ENCODE peak calls at places on chromosome 22, in nine cellular contexts. G is right lobe of liver; I is CD4-positive, CD25-positive, alpha-beta regulatory T cell; X is lung; Q is OCI-LY7; Z is brain microvascular endothelial cell; A is left ventricle myocardium inferior; T is SJSA1; V is uterus. J is an unnamed sample.

GRCh38 chr22:50118129-50118528 is 28.3 kb downstream of the MOV10L1 start:
- DNase-seq in Q (no peak), I (no peak), A (no peak), T (no peak), Z (no peak), X (no peak), V (no peak), G (no peak), J (no peak)

GRCh38 chr22:17921871-17922821 is 102.2 kb downstream of the MICAL3 start:
- DNase-seq in G (peak; percentile 64), Z (no peak), V (no peak), A (peak; percentile 54), Q (no peak), T (no peak), I (no peak), X (no peak), J (peak; percentile 94)

GRCh38 chr22:17079572-17079971 is 5.2 kb upstream of the IL17RA start:
- DNase-seq in Z (no peak), G (no peak), A (no peak), V (no peak), X (no peak), Q (no peak), I (no peak), T (no peak), J (no peak)

GRCh38 chr22:19375435-19375834 is 56.1 kb downstream of the HIRA start:
- DNase-seq in G (no peak), T (no peak), X (no peak), I (no peak), V (no peak), Q (no peak), A (no peak), Z (no peak), J (no peak)

GRCh38 chr22:25054943-25055511 is 102.5 kb downstream of the KIAA1671 start:
- DNase-seq in T (no peak), X (no peak), V (no peak), G (no peak), Z (no peak), Q (no peak), I (no peak), A (no peak), J (no peak)

GRCh38 chr22:35684270-35684700 is 33.4 kb upstream of the APOL5 start:
- DNase-seq in X (no peak), Z (peak; percentile 60), I (no peak), Q (peak; percentile 49), A (no peak), T (no peak), G (no peak), V (no peak), J (peak; percentile 24)

GRCh38 chr22:22702159-22702873 is 57.9 kb downstream of the GGTLC2 start:
- DNase-seq in G (no peak), Z (no peak), A (no peak), T (no peak), I (no peak), Q (peak; percentile 59), X (no peak), V (no peak), J (peak; percentile 51)

GRCh38 chr22:29658171-29658570 is 54.7 kb downstream of the NF2 start:
- DNase-seq in A (no peak), Q (no peak), X (no peak), Z (no peak), I (no peak), G (no peak), T (no peak), V (no peak), J (no peak)

GRCh38 chr22:25702046-25702445 is 39.9 kb upstream of the MYO18B start:
- DNase-seq in Z (no peak), G (no peak), A (no peak), V (no peak), Q (peak; percentile 30), X (no peak), T (peak; percentile 13), I (peak; percentile 20), J (no peak)

GRCh38 chr22:50696251-50696798 is 23.7 kb downstream of the SHANK3 start:
- DNase-seq in G (peak; percentile 19), Z (no peak), X (no peak), Q (no peak), A (peak; percentile 12), T (no peak), V (no peak), I (no peak), J (no peak)

GRCh38 chr22:30747493-30747892 is 52.8 kb downstream of the OSBP2 start:
- DNase-seq in X (no peak), I (no peak), Z (no peak), G (no peak), A (no peak), Q (no peak), V (no peak), T (no peak), J (peak; percentile 41)

GRCh38 chr22:44914026-44914721 is 95.6 kb downstream of the PHF21B start:
- DNase-seq in Q (no peak), X (no peak), G (no peak), Z (no peak), I (no peak), T (no peak), V (no peak), A (peak; percentile 9), J (peak; percentile 34)

GRCh38 chr22:47563406-47564157 is 801.1 kb downstream of the TBC1D22A start:
- DNase-seq in I (no peak), X (no peak), A (no peak), V (no peak), G (no peak), Z (no peak), Q (no peak), T (no peak), J (no peak)

GRCh38 chr22:24137595-24137994 is 43.7 kb upstream of the SUSD2 start:
- DNase-seq in X (no peak), Z (peak; percentile 41), G (no peak), A (no peak), V (no peak), T (no peak), I (no peak), Q (no peak), J (no peak)

GRCh38 chr22:32646476-32646875 is 155.0 kb upstream of the TIMP3 start:
- DNase-seq in X (no peak), A (no peak), Z (no peak), T (no peak), I (no peak), G (no peak), V (no peak), Q (no peak), J (no peak)

GRCh38 chr22:29587938-29588699 is 7.2 kb upstream of the NIPSNAP1 start:
- DNase-seq in X (no peak), I (no peak), Q (no peak), T (peak; percentile 27), A (no peak), G (no peak), Z (peak; percentile 74), V (no peak), J (no peak)

DNA sequence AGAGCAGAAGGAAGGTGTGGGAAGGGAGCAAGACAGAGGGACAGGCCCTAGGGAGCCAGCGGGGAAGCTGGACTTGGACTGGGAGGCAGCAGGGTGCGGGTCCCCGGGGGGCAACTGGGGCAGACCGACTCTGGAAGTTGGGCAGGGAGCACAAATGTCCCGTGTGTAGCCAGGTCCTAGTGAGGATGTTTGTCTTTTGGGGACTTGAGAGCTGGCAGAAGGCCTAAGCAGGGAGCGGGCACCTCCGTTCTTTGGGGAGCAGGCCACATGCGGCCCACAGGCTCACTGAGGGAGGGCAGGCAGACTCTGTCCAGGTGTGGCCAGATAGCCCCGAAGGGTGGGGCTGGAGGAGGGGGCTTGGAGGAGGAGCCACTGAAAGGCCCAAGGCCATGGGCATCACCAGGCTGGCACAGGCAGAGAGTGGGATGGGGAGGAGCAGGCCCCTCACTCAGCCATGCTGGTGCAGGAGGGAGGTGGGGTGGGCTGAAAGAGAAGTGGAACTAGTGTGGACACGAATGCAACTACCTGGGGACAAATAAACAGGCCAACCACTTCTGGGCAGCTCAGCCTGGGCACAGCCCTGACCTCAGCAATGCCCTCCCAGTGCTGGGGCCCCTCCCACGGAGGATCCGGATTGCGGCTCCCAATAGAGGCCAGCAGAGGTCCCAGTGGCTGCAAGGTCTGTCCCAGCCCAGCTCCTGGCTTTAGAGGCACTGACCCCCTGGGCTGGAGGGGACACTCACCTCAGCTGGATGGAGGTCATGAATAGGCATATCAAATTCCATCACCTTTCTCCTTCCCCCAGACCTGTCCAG is 1.3 kb upstream of the SCARF2 start:
- DNase-seq in Q (no peak), V (no peak), X (no peak), G (no peak), Z (no peak), T (peak; percentile 39), A (no peak), I (no peak), J (peak; percentile 90)
- H3K4me3 ChIP-seq in Q (no peak overlapping the region), V (peak overlapping the region; percentile 77), X (no peak overlapping the region), G (no peak overlapping the region), Z (no peak overlapping the region), T (peak overlapping the region; percentile 88), A (peak overlapping the region; percentile 81), I (no peak overlapping the region), J (no peak overlapping the region)

DNA sequence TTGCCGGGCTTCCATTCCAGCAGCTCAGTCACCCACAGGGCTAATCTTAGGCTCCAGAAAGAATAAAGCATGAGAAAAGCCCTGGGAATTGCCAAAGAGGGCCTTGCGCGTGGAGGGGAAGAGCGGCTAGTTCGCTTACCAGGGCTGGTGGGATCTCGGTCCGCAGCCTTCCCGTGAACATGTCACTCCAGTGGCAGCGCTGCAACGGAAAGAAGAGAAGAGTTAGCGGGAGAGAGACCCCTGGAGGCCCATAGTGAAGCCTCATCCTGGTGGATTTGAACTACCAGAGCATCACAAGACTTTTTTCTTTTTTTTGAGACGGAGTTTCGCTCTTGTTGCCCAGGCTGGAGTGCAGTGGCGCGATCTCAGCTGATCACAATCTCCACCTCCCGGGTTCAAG is 18.0 kb downstream of the RANGAP1 start:
- DNase-seq in Q (no peak), G (no peak), A (no peak), Z (no peak), V (no peak), X (no peak), I (no peak), T (no peak), J (peak; percentile 59)
- H3K36me3 ChIP-seq in Q (peaks cover 96% of the 10 kb centered on the region), G (peaks cover 16% of the 10 kb centered on the region), A (peaks cover 95% of the 10 kb centered on the region), Z (peaks cover 84% of the 10 kb centered on the region), V (no peaks in the 10 kb centered on the region), X (peaks cover 15% of the 10 kb centered on the region), I (peaks cover 77% of the 10 kb centered on the region), T (peaks cover 100% of the 10 kb centered on the region), J (peaks cover 54% of the 10 kb centered on the region)

DNA sequence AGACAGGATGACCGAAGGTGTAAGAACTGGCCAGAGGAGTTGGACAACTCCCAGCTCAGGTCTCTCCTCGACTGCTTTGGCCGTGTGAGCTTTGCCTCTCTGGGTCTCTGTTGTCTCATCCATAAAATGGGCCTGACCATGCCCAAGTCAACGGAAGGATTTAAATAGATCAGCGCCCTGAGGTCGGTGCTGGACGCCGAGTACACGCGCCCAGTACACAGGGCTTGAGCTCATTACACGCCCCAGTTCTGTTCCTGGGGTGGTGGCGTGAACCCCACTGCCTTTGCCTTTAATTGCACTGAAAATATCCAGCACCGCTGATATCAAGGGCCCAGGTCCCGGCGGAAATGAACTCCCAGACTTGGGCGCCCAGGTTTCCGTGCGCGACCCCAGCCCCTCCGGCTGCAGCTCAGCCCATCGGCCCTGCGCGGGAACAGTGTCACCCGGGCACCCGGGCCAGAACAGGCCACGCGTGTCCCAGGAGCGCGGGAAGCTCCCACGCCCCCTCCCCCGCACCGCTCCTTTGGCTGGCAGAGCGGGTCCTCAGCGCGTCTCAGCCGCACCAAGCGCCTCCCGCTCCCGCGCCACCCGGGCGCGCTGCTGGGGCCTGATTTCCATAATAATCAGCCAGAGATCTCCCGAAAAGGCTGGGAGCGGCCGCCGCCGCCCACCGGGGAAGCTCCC is 42.2 kb downstream of the CYTH4 start:
- DNase-seq in G (no peak), V (no peak), A (no peak), Z (no peak), I (no peak), T (no peak), Q (no peak), X (no peak), J (peak; percentile 91)
- H3K4me3 ChIP-seq in G (peak overlapping the region; percentile 37), V (no peak overlapping the region), A (no peak overlapping the region), Z (peak overlapping the region; percentile 27), I (no peak overlapping the region), T (no peak overlapping the region), Q (no peak overlapping the region), X (no peak overlapping the region), J (peak overlapping the region; percentile 33)

GRCh38 chr22:39419096-39419495 is 19.5 kb downstream of the TAB1 start:
- DNase-seq in T (no peak), V (no peak), A (no peak), Q (no peak), I (no peak), G (no peak), Z (no peak), X (no peak), J (no peak)
- H3K36me3 ChIP-seq in T (peaks cover 45% of the 10 kb centered on the region), V (no peaks in the 10 kb centered on the region), A (peaks cover 84% of the 10 kb centered on the region), Q (peaks cover 85% of the 10 kb centered on the region), I (peaks cover 76% of the 10 kb centered on the region), G (peaks cover 9% of the 10 kb centered on the region), Z (peaks cover 42% of the 10 kb centered on the region), X (peaks cover 18% of the 10 kb centered on the region), J (peaks cover 31% of the 10 kb centered on the region)

J was measured in H7.